ENCODE peak calls at places on chromosomes 16 and 17, in seven cellular contexts. L is activated CD8-positive, alpha-beta memory T cell treated with anti-CD3 and anti-CD28 coated beads for 48 hours; P is mammary epithelial cell; U is RPMI7951; N is KG1; Q is midbrain; V is astrocyte of the cerebellum. H is an unnamed sample.

GRCh38 chr17:66533572-66533971 is 231.2 kb downstream of the PRKCA start:
- DNase-seq in L (no peak), P (no peak), U (no peak), N (no peak), Q (peak), V (peak), H (no peak)

GRCh38 chr17:46720408-46720807 is 98.1 kb downstream of the WNT3 start:
- DNase-seq in L (no peak), P (no peak), U (no peak), N (no peak), Q (no peak), V (no peak), H (no peak)

GRCh38 chr16:57194512-57194911 is 8.4 kb downstream of the RSPRY1 start:
- DNase-seq in L (no peak), P (peak), U (peak), N (no peak), Q (no peak), V (peak), H (no peak)

GRCh38 chr17:42072323-42073187 is 22.2 kb upstream of the C17orf113 start:
- DNase-seq in L (no peak), P (no peak), U (no peak), N (peak), Q (no peak), V (no peak), H (no peak)

GRCh38 chr17:81131486-81132196 is 33.7 kb upstream of the PVALEF start:
- DNase-seq in L (no peak), P (no peak), U (no peak), N (no peak), Q (no peak), V (no peak), H (no peak)

GRCh38 chr16:84687715-84688114 is 12.1 kb upstream of the USP10 start:
- DNase-seq in L (no peak), P (peak), U (peak), N (no peak), Q (no peak), V (peak), H (no peak)

GRCh38 chr17:37642706-37643105 is 540 bp downstream of the DDX52 start:
- DNase-seq in L (no peak), P (peak), U (peak), N (no peak), Q (no peak), V (no peak), H (no peak)

GRCh38 chr17:73203788-73204479 is 11.1 kb downstream of the COG1 start:
- DNase-seq in L (no peak), P (no peak), U (no peak), N (peak), Q (no peak), V (no peak), H (no peak)

GRCh38 chr16:71865173-71865863 is 18.7 kb downstream of the ZNF821 start:
- DNase-seq in L (no peak), P (no peak), U (no peak), N (no peak), Q (no peak), V (no peak), H (no peak)

GRCh38 chr17:59846391-59847165 is 46.2 kb downstream of the TUBD1 start:
- DNase-seq in L (no peak), P (peak), U (peak), N (no peak), Q (no peak), V (peak), H (no peak)

GRCh38 chr16:19595043-19595767 is 39.7 kb downstream of the VPS35L start:
- DNase-seq in L (no peak), P (no peak), U (peak), N (no peak), Q (no peak), V (peak), H (no peak)

GRCh38 chr16:70772493-70772892 is 28.5 kb downstream of the VAC14 start:
- DNase-seq in L (no peak), P (peak), U (peak), N (no peak), Q (no peak), V (no peak), H (no peak)

GRCh38 chr17:8125947-8126305 is 2.0 kb upstream of the HES7 start:
- DNase-seq in L (no peak), P (peak), U (peak), N (no peak), Q (no peak), V (no peak), H (no peak)

GRCh38 chr17:17191346-17191792 is 14.8 kb downstream of the PLD6 start:
- DNase-seq in L (no peak), P (no peak), U (peak), N (no peak), Q (no peak), V (peak), H (no peak)

GRCh38 chr17:60231234-60231633 is 81.5 kb downstream of the CA4 start:
- DNase-seq in L (no peak), P (peak), U (peak), N (no peak), Q (peak), V (peak), H (no peak)

GRCh38 chr16:31181102-31181830 is 1.3 kb downstream of the FUS start:
- DNase-seq in L (no peak), P (peak), U (peak), N (no peak), Q (no peak), V (no peak), H (no peak)

GRCh38 chr16:85393674-85394510 is 219.2 kb upstream of the GSE1 start:
- DNase-seq in L (peak), P (no peak), U (peak), N (peak), Q (no peak), V (no peak), H (no peak)

GRCh38 chr17:41689497-41690299 is 1.0 kb downstream of the EIF1 start:
- DNase-seq in L (peak), P (peak), U (peak), N (peak), Q (no peak), V (peak), H (peak)

GRCh38 chr17:74544991-74545441 is 899 bp downstream of the CD300C start:
- DNase-seq in L (no peak), P (no peak), U (no peak), N (no peak), Q (no peak), V (no peak), H (no peak)

GRCh38 chr16:14087590-14088154 is 16.6 kb downstream of the MRTFB start:
- DNase-seq in L (no peak), P (no peak), U (no peak), N (no peak), Q (no peak), V (no peak), H (no peak)

GRCh38 chr16:68972720-68973119 is 129.4 kb downstream of the TANGO6 start:
- DNase-seq in L (no peak), P (peak), U (peak), N (no peak), Q (no peak), V (peak), H (no peak)

GRCh38 chr16:56608876-56609462 is 585 bp downstream of the MT2A start:
- DNase-seq in L (no peak), P (no peak), U (peak), N (no peak), Q (no peak), V (no peak), H (no peak)

GRCh38 chr16:53745753-53746258 is 41.9 kb downstream of the FTO start:
- DNase-seq in L (no peak), P (peak), U (peak), N (no peak), Q (no peak), V (no peak), H (no peak)

GRCh38 chr17:11372692-11373091 is 131.7 kb downstream of the SHISA6 start:
- DNase-seq in L (no peak), P (no peak), U (no peak), N (no peak), Q (no peak), V (no peak), H (no peak)

GRCh38 chr17:72826602-72827001 is 265.9 kb downstream of the SLC39A11 start:
- DNase-seq in L (no peak), P (peak), U (peak), N (no peak), Q (no peak), V (no peak), H (no peak)

GRCh38 chr17:40071720-40072480 is 9.1 kb downstream of the THRA start:
- DNase-seq in L (no peak), P (no peak), U (no peak), N (no peak), Q (peak), V (no peak), H (peak)

GRCh38 chr17:27477050-27477647 is 20.9 kb downstream of the KSR1 start:
- DNase-seq in L (no peak), P (no peak), U (no peak), N (no peak), Q (no peak), V (no peak), H (no peak)

GRCh38 chr16:83164816-83165215 is 538.0 kb downstream of the CDH13 start:
- DNase-seq in L (no peak), P (no peak), U (no peak), N (no peak), Q (no peak), V (no peak), H (no peak)

GRCh38 chr16:88619859-88620655 is 18.3 kb upstream of the IL17C start:
- DNase-seq in L (no peak), P (no peak), U (peak), N (no peak), Q (no peak), V (peak), H (no peak)

GRCh38 chr16:29107299-29107698 is 122.4 kb downstream of the LAT start:
- DNase-seq in L (no peak), P (no peak), U (no peak), N (no peak), Q (no peak), V (no peak), H (no peak)

GRCh38 chr16:19175492-19176262 is 7.6 kb downstream of the SYT17 start:
- DNase-seq in L (no peak), P (no peak), U (no peak), N (no peak), Q (no peak), V (no peak), H (no peak)

GRCh38 chr17:45308840-45309239 is 8.0 kb downstream of the MAP3K14 start:
- DNase-seq in L (no peak), P (no peak), U (no peak), N (no peak), Q (no peak), V (no peak), H (no peak)

GRCh38 chr17:36949461-36949927 is 740 bp downstream of the AATF start:
- DNase-seq in L (no peak), P (no peak), U (no peak), N (no peak), Q (peak), V (no peak), H (no peak)

GRCh38 chr16:16027728-16028310 is 78.4 kb downstream of the ABCC1 start:
- DNase-seq in L (no peak), P (no peak), U (no peak), N (no peak), Q (no peak), V (no peak), H (no peak)

GRCh38 chr17:80195141-80195540 is 25.0 kb downstream of the SGSH start:
- DNase-seq in L (no peak), P (no peak), U (no peak), N (no peak), Q (no peak), V (no peak), H (no peak)